ENCODE peak calls at places on chromosomes 12 and 14, in five cellular contexts. One of them, this sample, is unnamed.

GRCh38 chr14:60649815-60650381 is 621 bp upstream of the SIX1 start:
- DNase-seq in HL-60: no peak
- DNase-seq in neural progenitor cell: peak
- DNase-seq in ovary: no peak
- DNase-seq in CD4-positive, alpha-beta T cell: no peak
- DNase-seq in this sample: peak

GRCh38 chr14:35247777-35248475 is 44.3 kb upstream of the PSMA6 start:
- DNase-seq in HL-60: no peak
- DNase-seq in neural progenitor cell: no peak
- DNase-seq in ovary: no peak
- DNase-seq in CD4-positive, alpha-beta T cell: no peak
- DNase-seq in this sample: no peak

GRCh38 chr14:54435500-54435981 is 5.6 kb downstream of the CNIH1 start:
- DNase-seq in HL-60: no peak
- DNase-seq in neural progenitor cell: no peak
- DNase-seq in ovary: no peak
- DNase-seq in CD4-positive, alpha-beta T cell: no peak
- DNase-seq in this sample: no peak

GRCh38 chr14:104292084-104292970 is 153.9 kb downstream of the KIF26A start:
- DNase-seq in HL-60: no peak
- DNase-seq in neural progenitor cell: no peak
- DNase-seq in ovary: peak
- DNase-seq in CD4-positive, alpha-beta T cell: no peak
- DNase-seq in this sample: no peak

GRCh38 chr12:958449-959123 is 9.1 kb upstream of the RAD52 start:
- DNase-seq in HL-60: no peak
- DNase-seq in neural progenitor cell: peak
- DNase-seq in ovary: no peak
- DNase-seq in CD4-positive, alpha-beta T cell: no peak
- DNase-seq in this sample: no peak

GRCh38 chr12:89306827-89307498 is 45.3 kb downstream of the DUSP6 start:
- DNase-seq in HL-60: peak
- DNase-seq in neural progenitor cell: no peak
- DNase-seq in ovary: no peak
- DNase-seq in CD4-positive, alpha-beta T cell: no peak
- DNase-seq in this sample: no peak

GRCh38 chr12:48936379-48936979 is 11.2 kb upstream of the FKBP11 start:
- DNase-seq in HL-60: no peak
- DNase-seq in neural progenitor cell: peak
- DNase-seq in ovary: peak
- DNase-seq in CD4-positive, alpha-beta T cell: peak
- DNase-seq in this sample: peak

GRCh38 chr12:4918950-4919660 is 9.4 kb downstream of the KCNA1 start:
- DNase-seq in HL-60: no peak
- DNase-seq in neural progenitor cell: no peak
- DNase-seq in ovary: no peak
- DNase-seq in CD4-positive, alpha-beta T cell: no peak
- DNase-seq in this sample: peak

GRCh38 chr12:52587563-52587962 is 13.7 kb downstream of the KRT72 start:
- DNase-seq in HL-60: no peak
- DNase-seq in neural progenitor cell: no peak
- DNase-seq in ovary: no peak
- DNase-seq in CD4-positive, alpha-beta T cell: no peak
- DNase-seq in this sample: no peak

GRCh38 chr12:89343127-89343526 is 9.2 kb downstream of the DUSP6 start:
- DNase-seq in HL-60: no peak
- DNase-seq in neural progenitor cell: no peak
- DNase-seq in ovary: no peak
- DNase-seq in CD4-positive, alpha-beta T cell: no peak
- DNase-seq in this sample: no peak

GRCh38 chr14:57069702-57070101 is 199.0 kb downstream of the EXOC5 start:
- DNase-seq in HL-60: no peak
- DNase-seq in neural progenitor cell: no peak
- DNase-seq in ovary: no peak
- DNase-seq in CD4-positive, alpha-beta T cell: no peak
- DNase-seq in this sample: peak

GRCh38 chr14:60590907-60591510 is 58.3 kb downstream of the SIX1 start:
- DNase-seq in HL-60: no peak
- DNase-seq in neural progenitor cell: peak
- DNase-seq in ovary: no peak
- DNase-seq in CD4-positive, alpha-beta T cell: no peak
- DNase-seq in this sample: peak

GRCh38 chr12:52139579-52140062 is 52.2 kb downstream of the KRT80 start:
- DNase-seq in HL-60: no peak
- DNase-seq in neural progenitor cell: peak
- DNase-seq in ovary: no peak
- DNase-seq in CD4-positive, alpha-beta T cell: no peak
- DNase-seq in this sample: no peak

GRCh38 chr12:132602578-132603239 is 7.7 kb downstream of the LRCOL1 start:
- DNase-seq in HL-60: no peak
- DNase-seq in neural progenitor cell: peak
- DNase-seq in ovary: peak
- DNase-seq in CD4-positive, alpha-beta T cell: no peak
- DNase-seq in this sample: no peak

GRCh38 chr12:52949413-52950331 is 754 bp downstream of the KRT18 start:
- DNase-seq in HL-60: peak
- DNase-seq in neural progenitor cell: peak
- DNase-seq in ovary: no peak
- DNase-seq in CD4-positive, alpha-beta T cell: no peak
- DNase-seq in this sample: peak

GRCh38 chr14:101961746-101962502 is 2.4 kb upstream of the DYNC1H1 start:
- DNase-seq in HL-60: no peak
- DNase-seq in neural progenitor cell: no peak
- DNase-seq in ovary: no peak
- DNase-seq in CD4-positive, alpha-beta T cell: no peak
- DNase-seq in this sample: no peak

GRCh38 chr12:102659200-102659911 is 179.0 kb upstream of the IGF1 start:
- DNase-seq in HL-60: no peak
- DNase-seq in neural progenitor cell: no peak
- DNase-seq in ovary: no peak
- DNase-seq in CD4-positive, alpha-beta T cell: no peak
- DNase-seq in this sample: no peak

GRCh38 chr12:47224563-47225133 is 144.9 kb upstream of the AMIGO2 start:
- DNase-seq in HL-60: no peak
- DNase-seq in neural progenitor cell: no peak
- DNase-seq in ovary: no peak
- DNase-seq in CD4-positive, alpha-beta T cell: no peak
- DNase-seq in this sample: no peak

GRCh38 chr12:25438638-25439037 is 114.4 kb downstream of the LMNTD1 start:
- DNase-seq in HL-60: no peak
- DNase-seq in neural progenitor cell: no peak
- DNase-seq in ovary: no peak
- DNase-seq in CD4-positive, alpha-beta T cell: no peak
- DNase-seq in this sample: no peak

GRCh38 chr12:13347241-13348043 is 150.9 kb downstream of the EMP1 start:
- DNase-seq in HL-60: no peak
- DNase-seq in neural progenitor cell: no peak
- DNase-seq in ovary: no peak
- DNase-seq in CD4-positive, alpha-beta T cell: no peak
- DNase-seq in this sample: no peak

GRCh38 chr12:24042651-24043050 is 93.2 kb upstream of the SOX5 start:
- DNase-seq in HL-60: no peak
- DNase-seq in neural progenitor cell: no peak
- DNase-seq in ovary: no peak
- DNase-seq in CD4-positive, alpha-beta T cell: no peak
- DNase-seq in this sample: no peak

GRCh38 chr12:92784356-92784755 is 81.6 kb downstream of the PLEKHG7 start:
- DNase-seq in HL-60: no peak
- DNase-seq in neural progenitor cell: no peak
- DNase-seq in ovary: no peak
- DNase-seq in CD4-positive, alpha-beta T cell: no peak
- DNase-seq in this sample: no peak

GRCh38 chr14:84927096-84927910 is 602.6 kb upstream of the FLRT2 start:
- DNase-seq in HL-60: no peak
- DNase-seq in neural progenitor cell: no peak
- DNase-seq in ovary: no peak
- DNase-seq in CD4-positive, alpha-beta T cell: no peak
- DNase-seq in this sample: no peak

GRCh38 chr12:19810213-19810612 is 370.9 kb downstream of the AEBP2 start:
- DNase-seq in HL-60: no peak
- DNase-seq in neural progenitor cell: no peak
- DNase-seq in ovary: no peak
- DNase-seq in CD4-positive, alpha-beta T cell: no peak
- DNase-seq in this sample: no peak

GRCh38 chr14:61533513-61534255 is 161.6 kb upstream of the HIF1A start:
- DNase-seq in HL-60: no peak
- DNase-seq in neural progenitor cell: no peak
- DNase-seq in ovary: no peak
- DNase-seq in CD4-positive, alpha-beta T cell: no peak
- DNase-seq in this sample: no peak

GRCh38 chr12:110244829-110245228 is 36.2 kb upstream of the ATP2A2 start:
- DNase-seq in HL-60: no peak
- DNase-seq in neural progenitor cell: peak
- DNase-seq in ovary: no peak
- DNase-seq in CD4-positive, alpha-beta T cell: no peak
- DNase-seq in this sample: no peak

GRCh38 chr12:93098077-93098476 is 169.0 kb upstream of the EEA1 start:
- DNase-seq in HL-60: peak
- DNase-seq in neural progenitor cell: peak
- DNase-seq in ovary: no peak
- DNase-seq in CD4-positive, alpha-beta T cell: peak
- DNase-seq in this sample: no peak

GRCh38 chr14:35044939-35045797 is 904 bp upstream of the FAM177A1 start:
- DNase-seq in HL-60: no peak
- DNase-seq in neural progenitor cell: no peak
- DNase-seq in ovary: no peak
- DNase-seq in CD4-positive, alpha-beta T cell: no peak
- DNase-seq in this sample: no peak

GRCh38 chr12:21773263-21773741 is 1.2 kb downstream of the KCNJ8 start:
- DNase-seq in HL-60: no peak
- DNase-seq in neural progenitor cell: peak
- DNase-seq in ovary: peak
- DNase-seq in CD4-positive, alpha-beta T cell: no peak
- DNase-seq in this sample: no peak

GRCh38 chr12:75011120-75011519 is 198.5 kb downstream of the KCNC2 start:
- DNase-seq in HL-60: no peak
- DNase-seq in neural progenitor cell: no peak
- DNase-seq in ovary: no peak
- DNase-seq in CD4-positive, alpha-beta T cell: no peak
- DNase-seq in this sample: no peak

GRCh38 chr14:55604467-55604866 is 24.5 kb downstream of the KTN1 start:
- DNase-seq in HL-60: no peak
- DNase-seq in neural progenitor cell: no peak
- DNase-seq in ovary: no peak
- DNase-seq in CD4-positive, alpha-beta T cell: no peak
- DNase-seq in this sample: no peak

GRCh38 chr14:55603401-55603953 is 23.5 kb downstream of the KTN1 start:
- DNase-seq in HL-60: no peak
- DNase-seq in neural progenitor cell: no peak
- DNase-seq in ovary: no peak
- DNase-seq in CD4-positive, alpha-beta T cell: no peak
- DNase-seq in this sample: no peak

GRCh38 chr14:55604900-55605418 is 25.0 kb downstream of the KTN1 start:
- DNase-seq in HL-60: no peak
- DNase-seq in neural progenitor cell: no peak
- DNase-seq in ovary: no peak
- DNase-seq in CD4-positive, alpha-beta T cell: no peak
- DNase-seq in this sample: no peak

GRCh38 chr14:55607386-55607785 is 27.4 kb downstream of the KTN1 start:
- DNase-seq in HL-60: no peak
- DNase-seq in neural progenitor cell: no peak
- DNase-seq in ovary: no peak
- DNase-seq in CD4-positive, alpha-beta T cell: no peak
- DNase-seq in this sample: no peak

DNA sequence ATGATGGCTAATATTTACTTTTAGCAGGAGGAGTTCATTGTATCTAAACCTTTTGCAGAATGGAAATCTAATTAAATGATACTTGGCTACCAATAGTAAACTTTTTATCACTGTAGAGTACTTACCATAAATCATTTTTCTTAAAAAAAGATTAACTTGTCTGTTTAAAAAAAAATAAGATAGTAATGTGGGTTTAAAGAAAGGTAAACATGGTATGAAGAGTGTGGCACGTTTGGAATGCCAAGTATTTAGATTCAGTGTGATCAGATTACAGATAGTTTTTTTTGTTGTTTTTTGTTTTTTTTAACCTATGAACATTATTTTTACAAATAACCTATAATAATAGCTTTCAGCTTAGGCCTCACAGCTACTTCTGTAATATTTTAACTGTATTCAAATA is 25.8 kb downstream of the KTN1 start:
- DNase-seq in HL-60: no peak
- DNase-seq in neural progenitor cell: no peak
- DNase-seq in ovary: no peak
- DNase-seq in CD4-positive, alpha-beta T cell: no peak
- DNase-seq in this sample: no peak
- H3K27ac ChIP-seq in HL-60: no peak
- H3K27ac ChIP-seq in neural progenitor cell: no peak
- H3K27ac ChIP-seq in ovary: no peak
- H3K27ac ChIP-seq in CD4-positive, alpha-beta T cell: no peak
- H3K27ac ChIP-seq in this sample: no peak

DNA sequence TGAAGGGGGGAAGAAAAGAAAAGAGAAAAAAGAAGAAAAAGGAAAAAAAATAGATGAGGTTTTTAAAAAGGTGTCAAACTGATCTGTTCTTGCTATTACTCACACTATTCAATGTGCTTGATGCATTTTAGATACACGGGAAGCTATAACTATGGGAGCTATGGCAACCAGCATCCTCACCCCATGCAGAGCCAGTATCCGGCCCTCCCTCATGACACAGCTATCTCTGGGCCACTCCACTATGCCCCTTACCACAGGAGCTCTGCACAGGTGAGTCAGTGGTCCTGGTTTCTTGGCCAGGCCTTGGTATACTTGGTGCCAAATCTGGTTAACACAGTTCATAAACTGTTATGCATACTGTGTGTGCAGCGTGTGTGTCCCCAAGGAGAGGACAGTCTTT is 24.0 kb upstream of the RIC8B start:
- DNase-seq in HL-60: no peak
- DNase-seq in neural progenitor cell: no peak
- DNase-seq in ovary: no peak
- DNase-seq in CD4-positive, alpha-beta T cell: no peak
- DNase-seq in this sample: no peak
- H3K27ac ChIP-seq in HL-60: no peak
- H3K27ac ChIP-seq in neural progenitor cell: no peak
- H3K27ac ChIP-seq in ovary: no peak
- H3K27ac ChIP-seq in CD4-positive, alpha-beta T cell: no peak
- H3K27ac ChIP-seq in this sample: no peak

GRCh38 chr14:23122086-23122485 is 3.0 kb upstream of the CEBPE start:
- DNase-seq in HL-60: no peak
- DNase-seq in neural progenitor cell: no peak
- DNase-seq in ovary: no peak
- DNase-seq in CD4-positive, alpha-beta T cell: no peak
- DNase-seq in this sample: no peak
- H3K27ac ChIP-seq in HL-60: no peak
- H3K27ac ChIP-seq in neural progenitor cell: no peak
- H3K27ac ChIP-seq in ovary: peak
- H3K27ac ChIP-seq in CD4-positive, alpha-beta T cell: no peak
- H3K27ac ChIP-seq in this sample: no peak

DNA sequence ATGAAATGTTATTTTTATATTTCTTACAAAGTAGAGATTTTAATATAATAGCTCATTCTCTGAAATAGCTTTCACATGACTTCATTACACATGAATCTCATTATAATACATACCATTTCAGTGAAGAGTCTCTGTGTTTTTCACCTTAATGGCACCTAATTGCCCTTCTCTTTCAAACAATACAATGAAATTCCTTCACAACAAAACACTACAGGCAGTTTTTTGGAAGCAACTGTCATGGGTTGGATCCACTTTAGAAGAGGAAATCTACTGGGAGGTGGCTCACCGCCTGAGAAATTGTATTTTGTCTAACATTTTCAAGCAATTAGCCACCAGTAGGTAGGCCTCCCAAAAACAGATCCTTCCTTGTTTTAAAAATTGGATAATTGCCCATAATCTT is 40.3 kb upstream of the RGS6 start:
- DNase-seq in HL-60: no peak
- DNase-seq in neural progenitor cell: peak
- DNase-seq in ovary: no peak
- DNase-seq in CD4-positive, alpha-beta T cell: no peak
- DNase-seq in this sample: no peak
- H3K27ac ChIP-seq in HL-60: no peak
- H3K27ac ChIP-seq in neural progenitor cell: peak
- H3K27ac ChIP-seq in ovary: no peak
- H3K27ac ChIP-seq in CD4-positive, alpha-beta T cell: no peak
- H3K27ac ChIP-seq in this sample: no peak

This sample was measured in prostate gland.